ENCODE peak calls at places on chromosomes 11 and 22, in seven cellular contexts. F is HepG2, T is uterus, Z is IMR-90, B is prostate gland, I is ovary, R is transverse colon. Q is an unnamed sample.

GRCh38 chr11:76672431-76673163 is 2.0 kb upstream of the LRRC32 start:
- DNase-seq in I (no peak), F (no peak), T (no peak), R (peak; percentile 41), Z (no peak), B (no peak), Q (no peak)

GRCh38 chr11:98227266-98227665 is 793.5 kb upstream of the CNTN5 start:
- DNase-seq in F (no peak), B (no peak), I (no peak), R (no peak), T (no peak), Z (no peak), Q (no peak)

GRCh38 chr11:102476069-102476468 is 23.5 kb upstream of the TMEM123 start:
- DNase-seq in R (no peak), T (no peak), Z (peak; percentile 68), B (no peak), I (no peak), F (no peak), Q (no peak)

GRCh38 chr11:129455756-129456436 is 80.2 kb downstream of the BARX2 start:
- DNase-seq in B (no peak), T (no peak), F (no peak), Z (no peak), I (no peak), R (no peak), Q (no peak)

GRCh38 chr11:70567680-70568503 is 169.6 kb downstream of the CTTN start:
- DNase-seq in I (peak; percentile 47), B (peak; percentile 50), T (peak; percentile 23), F (no peak), R (peak; percentile 74), Z (peak; percentile 10), Q (peak; percentile 10)

GRCh38 chr11:1882265-1883238 is 9.1 kb downstream of the PRR33 start:
- DNase-seq in Z (peak; percentile 41), F (peak; percentile 49), R (peak; percentile 80), B (peak; percentile 63), T (peak; percentile 79), I (peak; percentile 89), Q (peak; percentile 84)

GRCh38 chr11:67355794-67356550 is 2.6 kb upstream of the POLD4 start:
- DNase-seq in Z (no peak), F (no peak), R (peak; percentile 51), B (no peak), I (no peak), T (no peak), Q (no peak)

GRCh38 chr11:48043998-48044512 is 63.7 kb downstream of the PTPRJ start:
- DNase-seq in R (no peak), T (no peak), Z (no peak), F (no peak), I (no peak), B (no peak), Q (no peak)

GRCh38 chr22:42964994-42965699 is 49.8 kb downstream of the PACSIN2 start:
- DNase-seq in B (no peak), T (no peak), F (peak; percentile 77), I (no peak), Z (peak; percentile 45), R (no peak), Q (no peak)

GRCh38 chr11:117823941-117824420 is 563 bp downstream of the FXYD2 start:
- DNase-seq in I (peak; percentile 59), Z (no peak), F (no peak), B (no peak), T (peak; percentile 66), R (peak; percentile 29), Q (peak; percentile 17)

GRCh38 chr11:26828291-26828690 is 106.4 kb upstream of the SLC5A12 start:
- DNase-seq in T (no peak), R (no peak), B (no peak), Z (no peak), I (no peak), F (no peak), Q (no peak)

GRCh38 chr11:1727088-1727690 is 23.2 kb downstream of the IFITM10 start:
- DNase-seq in T (no peak), I (no peak), F (no peak), Z (no peak), R (no peak), B (no peak), Q (no peak)

GRCh38 chr11:11983427-11983826 is 25.0 kb downstream of the DKK3 start:
- DNase-seq in R (no peak), I (no peak), B (no peak), F (no peak), Z (no peak), T (no peak), Q (no peak)

GRCh38 chr11:69540118-69541000 is 58.9 kb downstream of the LINC01488 start:
- DNase-seq in F (peak; percentile 26), B (no peak), T (no peak), I (no peak), R (no peak), Z (no peak), Q (peak; percentile 31)

GRCh38 chr22:38353142-38353629 is 36.0 kb upstream of the CSNK1E start:
- DNase-seq in R (peak; percentile 77), Z (peak; percentile 27), B (peak; percentile 40), I (peak; percentile 86), T (peak; percentile 52), F (no peak), Q (peak; percentile 68)

GRCh38 chr11:8381871-8382396 is 118.3 kb upstream of the LMO1 start:
- DNase-seq in F (no peak), I (no peak), T (no peak), B (no peak), R (no peak), Z (no peak), Q (no peak)

GRCh38 chr11:128336203-128336602 is 251.2 kb downstream of the ETS1 start:
- DNase-seq in T (peak; percentile 69), B (no peak), I (no peak), F (peak; percentile 44), Z (peak; percentile 82), R (peak; percentile 26), Q (no peak)

GRCh38 chr22:32044477-32044876 is 1.4 kb downstream of the SLC5A1 start:
- DNase-seq in T (no peak), Z (no peak), I (no peak), F (no peak), B (no peak), R (no peak), Q (no peak)

GRCh38 chr11:78295991-78296930 is 107.5 kb downstream of the USP35 start:
- DNase-seq in F (no peak), B (no peak), R (no peak), Z (peak; percentile 13), I (no peak), T (no peak), Q (no peak)

DNA sequence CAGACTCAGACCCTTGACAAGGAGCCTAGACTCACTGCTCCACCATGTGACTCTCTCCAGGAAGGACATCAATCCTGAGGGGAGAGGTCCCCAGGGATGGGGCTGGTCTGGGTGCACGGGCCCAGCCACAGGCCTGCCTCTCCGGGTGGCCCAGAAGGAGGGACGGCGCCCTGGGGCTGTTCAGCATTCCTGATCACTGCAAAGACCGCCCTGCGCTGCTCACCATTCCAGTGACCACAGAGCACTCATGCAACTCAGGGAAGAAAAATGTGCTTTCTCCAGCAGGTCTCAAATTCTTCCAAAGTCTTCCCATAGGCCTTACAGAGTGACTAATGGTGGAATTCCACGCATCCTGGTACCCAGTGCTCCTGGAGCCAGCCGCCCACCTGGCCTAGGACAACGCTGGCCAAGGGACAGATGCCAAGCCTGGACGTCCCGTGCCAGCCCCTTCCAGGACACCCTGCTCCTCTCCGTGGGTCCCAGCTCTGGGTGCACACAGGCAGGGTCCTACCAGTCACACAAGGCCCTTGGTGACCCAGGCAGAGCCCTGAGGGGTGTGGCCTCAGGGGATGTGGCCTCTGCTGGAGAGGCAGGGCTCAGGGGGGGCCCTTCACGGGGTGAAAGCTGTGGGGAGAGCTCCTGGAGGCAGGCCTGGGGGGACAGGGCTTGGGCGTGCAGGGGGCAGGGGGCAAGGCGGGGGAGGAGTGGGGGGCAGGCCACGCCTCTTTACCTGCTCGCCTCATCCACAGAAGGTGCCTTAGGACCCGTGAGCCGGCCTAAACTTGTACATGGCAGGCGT is 178.8 kb downstream of the IGLL1 start:
- DNase-seq in I (peak; percentile 59), F (no peak), R (no peak), B (no peak), T (no peak), Z (peak; percentile 75), Q (no peak)
- H3K4me3 ChIP-seq in I (no peak overlapping the region), F (no peak overlapping the region), R (no peak overlapping the region), B (peak overlapping the region; percentile 56), T (no peak overlapping the region), Z (no peak overlapping the region), Q (no peak overlapping the region)

GRCh38 chr22:50523806-50524663 is 1.4 kb downstream of the SCO2 start:
- DNase-seq in T (no peak), B (no peak), F (no peak), I (no peak), R (peak; percentile 43), Z (no peak), Q (no peak)
- TF ChIP-seq POLR2A in T (no peak), B (no peak), F (no peak), I (no peak), R (no peak), Z (no peak), Q (no peak)

DNA sequence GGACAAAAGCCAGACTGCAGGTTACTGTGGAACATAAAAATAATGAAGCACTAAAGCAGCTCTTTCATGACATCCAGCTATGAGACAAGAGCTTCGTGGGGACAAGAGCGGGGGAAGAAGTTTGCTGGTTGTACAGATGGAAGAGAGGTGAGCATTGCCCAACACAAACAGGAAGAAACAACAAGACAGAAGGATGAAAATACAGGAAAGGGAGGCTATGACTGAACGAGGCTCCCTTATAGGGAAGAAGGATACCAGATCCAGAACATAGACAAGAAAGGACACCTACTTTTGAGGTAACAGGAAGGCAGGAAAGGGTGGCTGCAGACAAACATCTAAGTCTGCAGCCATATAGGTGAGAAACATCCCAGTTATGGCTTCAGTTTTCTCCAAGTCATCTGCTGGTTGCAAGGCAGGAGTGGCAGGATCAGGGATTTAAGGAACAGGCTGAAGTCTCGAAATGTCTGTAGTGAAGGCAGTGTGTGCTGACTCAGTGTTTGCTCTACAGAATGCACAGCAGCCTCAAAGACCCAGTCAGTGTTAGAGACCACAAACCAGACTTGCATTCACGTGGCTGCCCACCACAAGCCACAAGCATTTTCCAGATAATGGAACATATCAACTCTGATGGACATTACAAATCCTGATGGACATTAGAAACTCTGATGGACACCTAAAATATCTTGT is 1.9 kb downstream of the CLTCL1 start:
- DNase-seq in I (no peak), Z (peak; percentile 81), B (no peak), R (no peak), F (no peak), T (no peak), Q (no peak)
- H3K4me3 ChIP-seq in I (no peak overlapping the region), Z (no peak overlapping the region), B (no peak overlapping the region), R (no peak overlapping the region), F (no peak overlapping the region), T (no peak overlapping the region), Q (no peak overlapping the region)

DNA sequence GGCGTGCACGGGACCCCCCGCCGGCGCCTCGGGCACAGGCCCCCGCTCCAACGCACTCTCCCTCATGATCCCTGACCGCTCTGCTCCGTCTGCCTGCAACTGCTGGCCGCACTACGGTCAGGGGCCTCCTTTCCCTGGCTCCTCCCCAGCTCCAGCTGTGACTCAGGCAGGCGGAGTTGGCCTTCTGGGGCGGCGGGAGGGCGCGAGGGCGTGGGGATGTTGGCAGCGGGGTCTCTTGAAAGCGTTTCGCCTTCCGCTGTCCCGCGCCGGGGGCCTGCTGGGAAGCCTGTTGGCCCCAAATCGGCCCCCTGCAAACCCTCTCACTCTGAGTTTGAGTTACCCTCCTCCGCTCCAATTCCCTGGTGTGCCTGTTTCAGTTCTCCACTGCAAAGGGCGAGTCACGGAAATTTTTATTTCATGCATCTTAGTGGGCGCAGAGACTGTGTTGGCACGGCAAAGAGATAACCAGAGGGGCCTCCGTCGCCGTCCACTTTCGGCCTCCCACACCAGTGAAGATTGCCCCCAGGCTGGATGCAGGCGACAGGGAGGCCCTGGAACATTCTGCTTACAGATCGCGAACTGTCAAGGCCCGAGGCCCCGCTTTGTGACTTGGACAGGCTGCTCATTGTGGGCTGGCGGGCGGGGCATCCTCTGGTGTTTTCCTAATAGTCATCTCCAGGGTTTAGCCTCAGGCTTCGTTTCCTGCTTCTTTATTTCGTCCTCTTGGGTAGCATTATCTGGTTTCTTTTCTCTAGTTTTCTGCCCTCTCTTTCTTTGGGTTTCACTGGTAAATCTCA is at the start of gene CAVIN3:
- DNase-seq in T (peak; percentile 89), R (peak; percentile 59), Z (peak; percentile 85), I (peak; percentile 89), B (peak; percentile 17), F (no peak), Q (peak; percentile 79)
- TF ChIP-seq POLR2A in T (peak; percentile 51), R (peak; percentile 52), Z (peak; percentile 88), I (peak; percentile 29), B (no peak), F (no peak), Q (no peak)